ENCODE peak calls at places on chromosomes 3 and 15, in eight cellular contexts. W is neural progenitor cell; N is left ventricle myocardium inferior; J is CD8-positive, alpha-beta T cell; M is endodermal cell; Z is heart right ventricle; L is pancreas; E is adrenal gland. P is an unnamed sample. For H3K36me3, the result is how much of the 10 kb centered on the place peaks cover.

GRCh38 chr3:196868297-196868661 is 559 bp downstream of the SENP5 start:
- DNase-seq in W (peak), N (peak), J (peak), M (peak), Z (no peak), L (no peak), E (peak), P (peak)

GRCh38 chr3:8503871-8504610 is 2.4 kb downstream of the LMCD1 start:
- DNase-seq in W (no peak), N (no peak), J (no peak), M (no peak), Z (no peak), L (no peak), E (no peak), P (no peak)

GRCh38 chr3:113035387-113035982 is 44.7 kb downstream of the GTPBP8 start:
- DNase-seq in W (peak), N (no peak), J (no peak), M (peak), Z (no peak), L (no peak), E (peak), P (no peak)

GRCh38 chr15:49242820-49243219 is 72.8 kb downstream of the GALK2 start:
- DNase-seq in W (no peak), N (no peak), J (no peak), M (peak), Z (no peak), L (no peak), E (peak), P (no peak)

GRCh38 chr3:182412066-182412465 is 381.2 kb upstream of the ATP11B start:
- DNase-seq in W (no peak), N (no peak), J (no peak), M (no peak), Z (no peak), L (no peak), E (no peak), P (no peak)

GRCh38 chr15:94069834-94070233 is 161.5 kb upstream of the MCTP2 start:
- DNase-seq in W (no peak), N (no peak), J (no peak), M (no peak), Z (no peak), L (no peak), E (no peak), P (no peak)

GRCh38 chr3:13801361-13802214 is 78.3 kb downstream of the WNT7A start:
- DNase-seq in W (no peak), N (no peak), J (no peak), M (no peak), Z (no peak), L (no peak), E (no peak), P (no peak)

GRCh38 chr3:132245547-132245946 is 71.7 kb upstream of the ACP3 start:
- DNase-seq in W (no peak), N (no peak), J (no peak), M (no peak), Z (no peak), L (no peak), E (no peak), P (no peak)

GRCh38 chr3:48966876-48967361 is 23.1 kb upstream of the P4HTM start:
- DNase-seq in W (no peak), N (no peak), J (no peak), M (peak), Z (no peak), L (no peak), E (peak), P (peak)

GRCh38 chr3:136734382-136735070 is 17.7 kb downstream of the STAG1 start:
- DNase-seq in W (peak), N (no peak), J (no peak), M (no peak), Z (no peak), L (no peak), E (no peak), P (no peak)

GRCh38 chr3:125512135-125512920 is 7.7 kb downstream of the SNX4 start:
- DNase-seq in W (no peak), N (no peak), J (no peak), M (no peak), Z (no peak), L (no peak), E (no peak), P (no peak)

GRCh38 chr3:117562000-117562399 is 852.4 kb downstream of the TUSC7 start:
- DNase-seq in W (no peak), N (no peak), J (no peak), M (no peak), Z (no peak), L (no peak), E (no peak), P (no peak)

GRCh38 chr3:134463676-134464611 is 21.8 kb downstream of the ANAPC13 start:
- DNase-seq in W (peak), N (peak), J (no peak), M (peak), Z (peak), L (peak), E (peak), P (peak)

GRCh38 chr15:87816811-87817210 is 439.7 kb downstream of the NTRK3 start:
- DNase-seq in W (no peak), N (no peak), J (no peak), M (no peak), Z (no peak), L (no peak), E (no peak), P (no peak)

GRCh38 chr3:106242779-106243178 is 374.0 kb upstream of the CBLB start:
- DNase-seq in W (no peak), N (no peak), J (no peak), M (no peak), Z (no peak), L (no peak), E (no peak), P (no peak)

GRCh38 chr3:177982034-177982433 is 554.2 kb upstream of the KCNMB2 start:
- DNase-seq in W (no peak), N (no peak), J (no peak), M (no peak), Z (no peak), L (no peak), E (no peak), P (no peak)

GRCh38 chr15:98280576-98280975 is 320.1 kb downstream of the ARRDC4 start:
- DNase-seq in W (no peak), N (no peak), J (no peak), M (no peak), Z (no peak), L (no peak), E (no peak), P (no peak)

GRCh38 chr3:57691411-57692133 is 1.3 kb downstream of the DENND6A start:
- DNase-seq in W (no peak), N (no peak), J (no peak), M (no peak), Z (no peak), L (no peak), E (peak), P (peak)

GRCh38 chr3:63343674-63344073 is 65.6 kb downstream of the SYNPR start:
- DNase-seq in W (peak), N (peak), J (peak), M (peak), Z (peak), L (peak), E (peak), P (peak)

DNA sequence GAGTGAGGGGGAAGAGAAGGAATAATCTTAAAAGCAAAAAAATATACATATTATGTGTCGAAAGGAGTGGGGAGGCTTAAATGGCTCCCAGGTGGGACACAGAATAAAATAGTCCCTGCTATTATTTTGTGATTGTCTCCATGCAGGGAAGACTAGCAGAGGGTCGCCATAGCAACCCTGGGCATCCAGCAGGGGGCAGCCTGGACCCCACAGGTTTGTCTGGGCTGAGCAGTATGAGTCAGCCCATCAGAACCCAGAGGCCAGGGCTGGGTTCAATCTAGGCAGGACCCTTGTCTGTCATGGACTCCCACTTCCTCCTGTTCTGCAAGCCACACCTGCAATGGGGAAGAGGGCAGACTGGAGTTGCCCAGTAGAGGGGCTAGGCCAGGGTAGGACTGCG is 17.6 kb upstream of the LINGO1 start:
- DNase-seq in W (peak), N (no peak), J (no peak), M (peak), Z (no peak), L (no peak), E (no peak), P (no peak)
- TF ChIP-seq CTCF in W (peak), N (peak), J (no peak), M (peak), Z (no peak), L (no peak), E (no peak), P (no peak)

GRCh38 chr3:17342126-17342525 is 400.3 kb downstream of the TBC1D5 start:
- DNase-seq in W (no peak), N (no peak), J (no peak), M (no peak), Z (no peak), L (no peak), E (no peak), P (no peak)

GRCh38 chr3:17340261-17340660 is 402.2 kb downstream of the TBC1D5 start:
- DNase-seq in W (no peak), N (no peak), J (no peak), M (no peak), Z (no peak), L (no peak), E (no peak), P (no peak)

GRCh38 chr3:17340693-17341092 is 401.7 kb downstream of the TBC1D5 start:
- DNase-seq in W (no peak), N (no peak), J (no peak), M (no peak), Z (no peak), L (no peak), E (no peak), P (no peak)

GRCh38 chr3:17336291-17336690 is 406.1 kb downstream of the TBC1D5 start:
- DNase-seq in W (no peak), N (no peak), J (no peak), M (no peak), Z (no peak), L (no peak), E (peak), P (no peak)

DNA sequence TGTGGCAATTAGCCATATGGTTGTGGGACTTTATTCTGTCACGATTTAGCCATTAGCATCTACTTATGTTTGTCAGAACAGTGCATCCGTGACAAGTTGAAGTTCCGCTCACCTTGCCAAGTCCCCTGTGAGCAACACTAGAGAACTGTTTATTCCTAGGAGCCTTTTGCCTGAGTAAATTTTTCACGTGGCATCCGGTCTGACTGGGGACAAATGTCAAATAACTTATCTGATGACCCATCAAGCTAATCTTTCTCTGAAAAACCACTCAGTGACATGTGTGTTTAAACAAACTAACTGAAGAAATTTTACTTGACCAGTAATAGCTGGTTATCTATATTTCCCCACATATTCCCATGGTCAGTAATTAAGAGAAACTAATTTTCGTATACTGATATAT is 403.2 kb downstream of the TBC1D5 start:
- DNase-seq in W (no peak), N (no peak), J (no peak), M (no peak), Z (no peak), L (no peak), E (no peak), P (no peak)
- H3K36me3 ChIP-seq in W (under half), N (under half), J (under half), M (under half), Z (under half), L (under half), E (under half), P (under half)

GRCh38 chr3:11095932-11096265 is 58.4 kb upstream of the HRH1 start:
- DNase-seq in W (peak), N (no peak), J (no peak), M (peak), Z (no peak), L (no peak), E (no peak), P (no peak)
- TF ChIP-seq CTCF in W (peak), N (no peak), J (no peak), M (peak), Z (no peak), L (no peak), E (no peak), P (no peak)

GRCh38 chr15:47744496-47744895 is 27.2 kb downstream of the SEMA6D start:
- DNase-seq in W (no peak), N (no peak), J (no peak), M (no peak), Z (no peak), L (no peak), E (no peak), P (no peak)
- H3K36me3 ChIP-seq in W (under half), N (under half), J (under half), M (under half), Z (under half), L (under half), E (under half), P (under half)

GRCh38 chr15:40111888-40112287 is 3.2 kb upstream of the BMF start:
- DNase-seq in W (peak), N (no peak), J (no peak), M (no peak), Z (no peak), L (no peak), E (no peak), P (no peak)

GRCh38 chr15:40106203-40107161 is 2.2 kb downstream of the BMF start:
- DNase-seq in W (peak), N (peak), J (no peak), M (peak), Z (peak), L (peak), E (peak), P (peak)

GRCh38 chr15:40108061-40108854 is 421 bp downstream of the BMF start:
- DNase-seq in W (peak), N (peak), J (no peak), M (peak), Z (peak), L (peak), E (peak), P (no peak)

GRCh38 chr15:40110866-40111550 is 2.3 kb upstream of the BMF start:
- DNase-seq in W (no peak), N (no peak), J (no peak), M (no peak), Z (no peak), L (no peak), E (no peak), P (no peak)

GRCh38 chr15:40108855-40109735 is at the start of gene BMF:
- DNase-seq in W (peak), N (peak), J (peak), M (peak), Z (peak), L (peak), E (peak), P (peak)
- TF ChIP-seq CTCF in W (peak), N (peak), J (no peak), M (peak), Z (no peak), L (no peak), E (peak), P (no peak)

GRCh38 chr3:123627673-123628670 is 43.1 kb upstream of the HACD2 start:
- DNase-seq in W (no peak), N (peak), J (no peak), M (no peak), Z (peak), L (peak), E (peak), P (no peak)
- H3K36me3 ChIP-seq in W (under half), N (under half), J (under half), M (under half), Z (under half), L (under half), E (under half), P (under half)

DNA sequence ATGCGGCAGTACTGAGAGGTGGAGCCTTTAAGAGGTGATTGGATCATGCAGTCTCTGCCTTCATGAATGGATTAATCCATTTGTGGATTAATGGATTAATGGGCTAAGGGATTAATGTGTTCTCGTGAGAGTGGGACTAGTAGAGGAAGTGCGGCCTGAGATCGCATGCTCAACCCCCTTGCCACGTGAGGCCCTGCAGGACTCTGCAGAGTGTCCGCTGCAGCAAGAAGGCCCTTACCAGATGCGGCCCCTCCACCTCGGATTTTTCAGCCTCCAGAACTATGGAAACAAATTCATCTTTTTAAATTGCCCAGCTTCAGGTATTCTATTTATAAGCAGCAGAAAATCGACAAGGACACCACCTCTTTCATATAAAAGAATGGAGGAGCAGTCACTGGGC is 148.8 kb downstream of the TPRA1 start:
- DNase-seq in W (no peak), N (no peak), J (no peak), M (peak), Z (no peak), L (no peak), E (no peak), P (no peak)
- TF ChIP-seq CTCF in W (no peak), N (no peak), J (no peak), M (no peak), Z (no peak), L (no peak), E (no peak), P (no peak)

GRCh38 chr3:160434071-160434470 is 15.5 kb downstream of the TRIM59 start:
- DNase-seq in W (no peak), N (no peak), J (no peak), M (no peak), Z (no peak), L (no peak), E (no peak), P (no peak)
- H3K36me3 ChIP-seq in W (under half), N (half or more), J (under half), M (half or more), Z (under half), L (under half), E (under half), P (under half)

P was measured in mucosa of descending colon.